ENCODE peak calls at places on chromosomes 2 and 18, in five cellular contexts. One of them, this sample, is unnamed.

GRCh38 chr2:47373747-47374146 is 29.2 kb upstream of the MSH2 start:
- DNase-seq in ovary: no peak
- DNase-seq in H1: no peak
- DNase-seq in transverse colon: peak
- DNase-seq in suprapubic skin: no peak
- DNase-seq in this sample: peak

GRCh38 chr2:169877406-169877805 is 50.2 kb downstream of the UBR3 start:
- DNase-seq in ovary: no peak
- DNase-seq in H1: no peak
- DNase-seq in transverse colon: no peak
- DNase-seq in suprapubic skin: no peak
- DNase-seq in this sample: no peak

GRCh38 chr18:79659733-79660132 is 19.9 kb upstream of the CTDP1 start:
- DNase-seq in ovary: no peak
- DNase-seq in H1: no peak
- DNase-seq in transverse colon: no peak
- DNase-seq in suprapubic skin: no peak
- DNase-seq in this sample: no peak

GRCh38 chr18:28469946-28470345 is 293.0 kb upstream of the CDH2 start:
- DNase-seq in ovary: no peak
- DNase-seq in H1: no peak
- DNase-seq in transverse colon: no peak
- DNase-seq in suprapubic skin: no peak
- DNase-seq in this sample: no peak

GRCh38 chr18:26386002-26386401 is 159.8 kb downstream of the TAF4B start:
- DNase-seq in ovary: peak
- DNase-seq in H1: no peak
- DNase-seq in transverse colon: no peak
- DNase-seq in suprapubic skin: no peak
- DNase-seq in this sample: no peak

GRCh38 chr2:145740302-145740701 is 1220.4 kb upstream of the ZEB2 start:
- DNase-seq in ovary: no peak
- DNase-seq in H1: no peak
- DNase-seq in transverse colon: no peak
- DNase-seq in suprapubic skin: no peak
- DNase-seq in this sample: no peak

GRCh38 chr2:239813261-239814135 is 211.6 kb downstream of the NDUFA10 start:
- DNase-seq in ovary: no peak
- DNase-seq in H1: no peak
- DNase-seq in transverse colon: no peak
- DNase-seq in suprapubic skin: peak
- DNase-seq in this sample: no peak

GRCh38 chr18:6242004-6242403 is 172.7 kb downstream of the L3MBTL4 start:
- DNase-seq in ovary: no peak
- DNase-seq in H1: no peak
- DNase-seq in transverse colon: no peak
- DNase-seq in suprapubic skin: no peak
- DNase-seq in this sample: no peak

GRCh38 chr2:138689705-138690104 is 90.5 kb downstream of the NXPH2 start:
- DNase-seq in ovary: no peak
- DNase-seq in H1: no peak
- DNase-seq in transverse colon: no peak
- DNase-seq in suprapubic skin: no peak
- DNase-seq in this sample: no peak

GRCh38 chr2:211869134-211869533 is 669.5 kb downstream of the ERBB4 start:
- DNase-seq in ovary: no peak
- DNase-seq in H1: no peak
- DNase-seq in transverse colon: no peak
- DNase-seq in suprapubic skin: no peak
- DNase-seq in this sample: no peak

GRCh38 chr2:211367711-211368110 is 811.3 kb downstream of the CPS1 start:
- DNase-seq in ovary: no peak
- DNase-seq in H1: no peak
- DNase-seq in transverse colon: no peak
- DNase-seq in suprapubic skin: no peak
- DNase-seq in this sample: no peak

GRCh38 chr2:44348385-44348784 is 12.9 kb downstream of the PREPL start:
- DNase-seq in ovary: no peak
- DNase-seq in H1: no peak
- DNase-seq in transverse colon: no peak
- DNase-seq in suprapubic skin: no peak
- DNase-seq in this sample: no peak

GRCh38 chr18:12246849-12247808 is 7.0 kb upstream of the CIDEA start:
- DNase-seq in ovary: no peak
- DNase-seq in H1: peak
- DNase-seq in transverse colon: no peak
- DNase-seq in suprapubic skin: no peak
- DNase-seq in this sample: no peak

GRCh38 chr2:222049946-222050345 is 248.9 kb downstream of the PAX3 start:
- DNase-seq in ovary: no peak
- DNase-seq in H1: no peak
- DNase-seq in transverse colon: no peak
- DNase-seq in suprapubic skin: no peak
- DNase-seq in this sample: no peak

GRCh38 chr2:232350804-232351685 is 27.5 kb upstream of the ALPP start:
- DNase-seq in ovary: no peak
- DNase-seq in H1: no peak
- DNase-seq in transverse colon: no peak
- DNase-seq in suprapubic skin: peak
- DNase-seq in this sample: no peak

GRCh38 chr18:24817150-24818068 is 357.0 kb downstream of the HRH4 start:
- DNase-seq in ovary: no peak
- DNase-seq in H1: no peak
- DNase-seq in transverse colon: no peak
- DNase-seq in suprapubic skin: no peak
- DNase-seq in this sample: no peak

GRCh38 chr2:3566806-3567205 is 8.3 kb upstream of the RPS7 start:
- DNase-seq in ovary: no peak
- DNase-seq in H1: no peak
- DNase-seq in transverse colon: no peak
- DNase-seq in suprapubic skin: no peak
- DNase-seq in this sample: no peak

GRCh38 chr2:28393115-28393836 is 618 bp downstream of the FOSL2 start:
- DNase-seq in ovary: peak
- DNase-seq in H1: no peak
- DNase-seq in transverse colon: peak
- DNase-seq in suprapubic skin: no peak
- DNase-seq in this sample: peak

GRCh38 chr2:210459925-210460862 is 16.4 kb downstream of the LANCL1 start:
- DNase-seq in ovary: no peak
- DNase-seq in H1: no peak
- DNase-seq in transverse colon: no peak
- DNase-seq in suprapubic skin: no peak
- DNase-seq in this sample: no peak

GRCh38 chr18:28208712-28209265 is 31.9 kb upstream of the CDH2 start:
- DNase-seq in ovary: no peak
- DNase-seq in H1: no peak
- DNase-seq in transverse colon: no peak
- DNase-seq in suprapubic skin: no peak
- DNase-seq in this sample: no peak

GRCh38 chr2:173607601-173608311 is 253.1 kb downstream of the CDCA7 start:
- DNase-seq in ovary: no peak
- DNase-seq in H1: no peak
- DNase-seq in transverse colon: no peak
- DNase-seq in suprapubic skin: no peak
- DNase-seq in this sample: no peak

GRCh38 chr18:76480913-76481312 is 14.1 kb downstream of the ZNF516 start:
- DNase-seq in ovary: no peak
- DNase-seq in H1: no peak
- DNase-seq in transverse colon: no peak
- DNase-seq in suprapubic skin: no peak
- DNase-seq in this sample: no peak

GRCh38 chr2:127620867-127621266 is 25.1 kb upstream of the GPR17 start:
- DNase-seq in ovary: no peak
- DNase-seq in H1: no peak
- DNase-seq in transverse colon: peak
- DNase-seq in suprapubic skin: no peak
- DNase-seq in this sample: no peak

GRCh38 chr2:127622561-127623387 is 23.2 kb upstream of the GPR17 start:
- DNase-seq in ovary: no peak
- DNase-seq in H1: no peak
- DNase-seq in transverse colon: peak
- DNase-seq in suprapubic skin: peak
- DNase-seq in this sample: no peak

GRCh38 chr2:127623388-127624320 is 22.3 kb upstream of the GPR17 start:
- DNase-seq in ovary: no peak
- DNase-seq in H1: no peak
- DNase-seq in transverse colon: peak
- DNase-seq in suprapubic skin: peak
- DNase-seq in this sample: no peak

GRCh38 chr2:127619901-127620705 is 25.9 kb upstream of the GPR17 start:
- DNase-seq in ovary: no peak
- DNase-seq in H1: no peak
- DNase-seq in transverse colon: peak
- DNase-seq in suprapubic skin: no peak
- DNase-seq in this sample: peak

GRCh38 chr2:127621981-127622431 is 23.9 kb upstream of the GPR17 start:
- DNase-seq in ovary: no peak
- DNase-seq in H1: no peak
- DNase-seq in transverse colon: peak
- DNase-seq in suprapubic skin: peak
- DNase-seq in this sample: no peak
- TF ChIP-seq EP300 in ovary: no peak
- TF ChIP-seq EP300 in H1: no peak
- TF ChIP-seq EP300 in transverse colon: no peak
- TF ChIP-seq EP300 in suprapubic skin: no peak
- TF ChIP-seq EP300 in this sample: no peak

GRCh38 chr2:105328281-105329196 is 996 bp downstream of the TGFBRAP1 start:
- DNase-seq in ovary: peak
- DNase-seq in H1: no peak
- DNase-seq in transverse colon: peak
- DNase-seq in suprapubic skin: no peak
- DNase-seq in this sample: peak
- TF ChIP-seq POLR2A in ovary: no peak
- TF ChIP-seq POLR2A in H1: no peak
- TF ChIP-seq POLR2A in transverse colon: no peak
- TF ChIP-seq POLR2A in suprapubic skin: no peak
- TF ChIP-seq POLR2A in this sample: no peak

DNA sequence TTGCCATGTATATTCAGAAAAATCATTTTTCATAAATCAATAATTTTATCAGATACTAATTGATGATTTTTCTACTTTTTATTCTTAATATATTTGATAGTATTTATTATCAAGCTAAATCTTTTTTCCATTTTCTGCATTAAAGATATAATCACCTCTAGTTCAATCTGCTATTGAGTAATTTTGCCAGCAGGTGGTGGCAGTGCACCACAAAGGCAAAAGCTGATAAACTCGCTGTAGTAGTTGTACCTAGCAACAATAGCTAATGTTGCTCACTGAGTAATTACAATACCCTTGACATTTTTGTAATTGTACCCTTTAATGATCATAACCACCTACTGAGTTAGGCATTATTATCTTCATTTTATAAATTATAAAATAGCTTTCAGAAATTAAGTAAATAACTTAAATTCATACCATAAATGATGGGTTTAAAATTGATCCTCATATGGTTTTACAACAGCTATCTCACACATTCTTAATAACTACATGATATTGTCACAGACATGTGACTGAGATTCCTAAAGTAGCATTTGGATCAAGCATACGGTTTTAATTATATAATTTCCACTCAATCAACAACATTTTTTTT is 52.0 kb upstream of the CALCRL start:
- DNase-seq in ovary: peak
- DNase-seq in H1: no peak
- DNase-seq in transverse colon: peak
- DNase-seq in suprapubic skin: peak
- DNase-seq in this sample: peak
- TF ChIP-seq CTCF in ovary: peak
- TF ChIP-seq CTCF in H1: peak
- TF ChIP-seq CTCF in transverse colon: peak
- TF ChIP-seq CTCF in suprapubic skin: peak
- TF ChIP-seq CTCF in this sample: peak

GRCh38 chr2:241355983-241356870 is at the start of gene FARP2:
- DNase-seq in ovary: peak
- DNase-seq in H1: peak
- DNase-seq in transverse colon: peak
- DNase-seq in suprapubic skin: peak
- DNase-seq in this sample: peak
- TF ChIP-seq EP300 in ovary: no peak
- TF ChIP-seq EP300 in H1: no peak
- TF ChIP-seq EP300 in transverse colon: no peak
- TF ChIP-seq EP300 in suprapubic skin: no peak
- TF ChIP-seq EP300 in this sample: no peak